ENCODE peak calls at places on chromosome 22, in seven cellular contexts. Q is heart right ventricle, V is esophagus muscularis mucosa, F is gastrocnemius medialis, Z is iPS DF 6.9, I is lung, X is prostate gland. E is an unnamed sample.
A peak's percentile ranks its signal among the peaks of the same experiment; 100 is the strongest.

GRCh38 chr22:36238348-36239149 is 778 bp downstream of the APOL2 start:
- DNase-seq in V (no peak), F (peak; percentile 43), Z (no peak), X (peak; percentile 27), Q (no peak), I (no peak), E (peak; percentile 28)

GRCh38 chr22:42662114-42663021 is 13.2 kb upstream of the CYB5R3 start:
- DNase-seq in Q (peak; percentile 91), X (peak; percentile 79), I (peak; percentile 81), Z (no peak), F (peak; percentile 75), V (no peak), E (peak; percentile 76)

GRCh38 chr22:36003972-36004674 is 24.5 kb downstream of the RBFOX2 start:
- DNase-seq in V (no peak), Q (no peak), F (no peak), I (no peak), X (no peak), Z (no peak), E (no peak)

GRCh38 chr22:49999901-50000586 is 12.5 kb downstream of the IL17REL start:
- DNase-seq in I (no peak), Z (no peak), X (no peak), V (no peak), Q (no peak), F (no peak), E (no peak)

GRCh38 chr22:37335819-37336199 is 53.5 kb downstream of the CYTH4 start:
- DNase-seq in Z (no peak), I (no peak), V (no peak), X (no peak), F (no peak), Q (no peak), E (no peak)

GRCh38 chr22:17774206-17774927 is at the start of gene BID:
- DNase-seq in Q (peak; percentile 60), X (no peak), Z (no peak), I (no peak), V (no peak), F (no peak), E (peak; percentile 25)

GRCh38 chr22:35043251-35043931 is 22.6 kb upstream of the ISX start:
- DNase-seq in Z (no peak), V (no peak), X (no peak), Q (no peak), F (no peak), I (no peak), E (no peak)

GRCh38 chr22:17786435-17787158 is 12.3 kb upstream of the BID start:
- DNase-seq in I (no peak), Q (peak; percentile 75), X (no peak), Z (no peak), F (peak; percentile 96), V (no peak), E (peak; percentile 32)

GRCh38 chr22:42294034-42294985 is 23.9 kb upstream of the TCF20 start:
- DNase-seq in F (no peak), V (no peak), Q (peak; percentile 60), Z (no peak), X (peak; percentile 15), I (no peak), E (peak; percentile 74)

GRCh38 chr22:30438559-30438958 is 13.0 kb downstream of the MTFP1 start:
- DNase-seq in F (no peak), V (no peak), X (no peak), Z (no peak), I (no peak), Q (no peak), E (no peak)

GRCh38 chr22:20013382-20013871 is 3.2 kb downstream of the ARVCF start:
- DNase-seq in V (no peak), I (peak; percentile 51), Q (peak; percentile 76), Z (no peak), F (peak; percentile 64), X (no peak), E (peak; percentile 85)

GRCh38 chr22:39169797-39170466 is 17.5 kb upstream of the CBX7 start:
- DNase-seq in X (no peak), V (no peak), Z (no peak), Q (no peak), F (no peak), I (no peak), E (no peak)

GRCh38 chr22:37406836-37407235 is 20.4 kb downstream of the ELFN2 start:
- DNase-seq in F (no peak), I (peak; percentile 60), Q (no peak), V (no peak), X (no peak), Z (no peak), E (no peak)

GRCh38 chr22:35480143-35480542 is 60.5 kb upstream of the RASD2 start:
- DNase-seq in I (no peak), V (no peak), X (peak; percentile 90), Z (no peak), F (peak; percentile 48), Q (peak; percentile 51), E (no peak)

GRCh38 chr22:23777776-23778575 is 5.3 kb downstream of the MMP11 start:
- DNase-seq in V (no peak), X (no peak), I (no peak), Q (peak; percentile 73), Z (no peak), F (no peak), E (no peak)

GRCh38 chr22:43081968-43082367 is 7.2 kb downstream of the TTLL1 start:
- DNase-seq in Q (no peak), X (no peak), I (no peak), Z (no peak), F (no peak), V (no peak), E (peak; percentile 51)

GRCh38 chr22:37303821-37304274 is 21.5 kb downstream of the CYTH4 start:
- DNase-seq in F (no peak), Z (no peak), Q (no peak), V (no peak), X (no peak), I (no peak), E (no peak)

GRCh38 chr22:37065961-37066360 is 14.4 kb downstream of the KCTD17 start:
- DNase-seq in F (no peak), X (no peak), Q (no peak), Z (no peak), V (no peak), I (no peak), E (no peak)

GRCh38 chr22:39943366-39943765 is 16.8 kb upstream of the TMA7B start:
- DNase-seq in I (no peak), Q (no peak), V (no peak), Z (no peak), F (no peak), X (no peak), E (peak; percentile 32)

GRCh38 chr22:42719133-42719532 is 1.5 kb downstream of the A4GALT start:
- DNase-seq in X (no peak), Z (no peak), V (no peak), F (no peak), Q (no peak), I (no peak), E (no peak)

GRCh38 chr22:31732089-31732829 is 17.7 kb downstream of the PRR14L start:
- DNase-seq in F (no peak), X (no peak), Q (no peak), I (no peak), V (no peak), Z (no peak), E (no peak)
- H3K27ac ChIP-seq in F (no peak overlapping the region), X (no peak overlapping the region), Q (no peak overlapping the region), I (no peak overlapping the region), V (no peak overlapping the region), Z (no peak overlapping the region), E (peak overlapping the region; percentile 34)

DNA sequence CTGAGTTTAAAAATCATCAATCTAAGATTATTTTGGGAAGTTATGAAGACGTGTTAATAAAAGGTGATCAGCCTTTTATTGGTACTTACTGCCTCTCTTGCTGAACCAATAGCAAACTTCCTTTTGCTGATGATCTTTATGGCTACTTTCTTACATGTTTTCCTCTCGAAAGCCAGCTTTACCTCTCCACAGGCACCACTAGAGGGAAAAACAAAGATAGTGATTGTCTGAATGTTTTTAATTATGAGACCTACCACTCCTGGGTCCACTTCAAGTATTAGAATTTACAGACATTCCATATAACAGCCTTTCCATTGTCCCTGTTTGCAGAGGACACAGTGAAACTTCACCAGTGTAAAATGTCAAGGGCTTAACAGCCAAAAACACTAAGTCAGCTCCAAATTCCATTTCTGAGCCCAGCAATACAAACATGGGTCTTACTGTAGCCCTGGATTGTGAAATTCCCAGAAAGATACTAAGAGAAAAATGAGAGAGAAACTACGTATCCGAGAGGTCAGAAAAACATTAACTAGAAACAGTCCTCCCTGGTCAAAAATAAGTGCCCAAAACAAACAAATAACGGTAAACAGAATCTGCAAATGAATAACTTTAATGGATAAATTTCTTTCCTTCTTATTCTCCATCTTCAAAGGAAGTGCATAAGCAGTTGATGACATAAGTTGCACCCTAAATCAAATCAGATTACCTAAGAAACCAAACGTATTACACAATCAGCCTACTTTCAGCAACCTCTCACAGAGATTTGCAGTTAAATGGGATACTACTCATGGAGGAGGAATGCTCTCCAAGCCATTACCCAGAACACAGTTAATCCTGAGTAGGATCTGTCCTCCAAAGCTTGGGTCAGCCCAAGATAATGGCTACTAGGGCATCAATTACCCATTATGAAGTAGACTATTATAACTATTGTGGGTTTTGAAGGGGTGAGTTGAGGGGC is 29.5 kb downstream of the CHEK2 start:
- DNase-seq in V (no peak), Q (no peak), I (no peak), F (no peak), X (no peak), Z (no peak), E (no peak)
- H3K9me3 ChIP-seq in V (no peaks in the 10 kb centered on the region), Q (no peaks in the 10 kb centered on the region), I (no peaks in the 10 kb centered on the region), F (no peaks in the 10 kb centered on the region), X (no peaks in the 10 kb centered on the region), Z (no peaks in the 10 kb centered on the region), E (no peaks in the 10 kb centered on the region)

DNA sequence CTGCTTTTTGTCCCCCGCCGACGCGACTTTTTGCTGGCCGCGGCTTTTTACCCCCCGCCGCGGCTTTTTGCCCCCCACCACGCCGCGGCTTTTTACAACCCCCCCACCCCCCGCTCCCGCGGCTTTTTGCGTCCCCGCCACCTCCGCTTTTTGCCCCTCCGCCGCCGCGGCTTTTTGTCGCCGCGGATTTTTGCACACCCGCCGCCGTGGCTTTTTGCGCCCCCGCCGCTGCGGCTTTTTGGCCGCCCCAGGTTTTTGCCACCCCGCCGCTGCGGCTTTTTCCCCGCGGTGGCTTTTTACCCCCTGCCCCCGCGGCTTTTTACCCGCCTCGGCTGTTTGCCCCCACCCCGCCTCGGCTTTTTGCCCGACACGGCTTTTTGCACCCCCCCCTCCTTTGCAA is 205.5 kb downstream of the CCT8L2 start:
- DNase-seq in X (no peak), Z (no peak), I (no peak), F (no peak), V (no peak), Q (no peak), E (no peak)
- H3K27ac ChIP-seq in X (no peak overlapping the region), Z (no peak overlapping the region), I (no peak overlapping the region), F (no peak overlapping the region), V (no peak overlapping the region), Q (no peak overlapping the region), E (no peak overlapping the region)

GRCh38 chr22:48882636-48883200 is 945.0 kb downstream of the BRD1 start:
- DNase-seq in Q (no peak), F (no peak), Z (no peak), X (no peak), V (no peak), I (no peak), E (no peak)

GRCh38 chr22:48884292-48884691 is 943.4 kb downstream of the BRD1 start:
- DNase-seq in I (no peak), Q (no peak), F (no peak), Z (no peak), V (no peak), X (no peak), E (no peak)

GRCh38 chr22:48884786-48885185 is 942.9 kb downstream of the BRD1 start:
- DNase-seq in V (no peak), Z (no peak), I (no peak), Q (no peak), X (no peak), F (no peak), E (no peak)

GRCh38 chr22:48881326-48881980 is 946.2 kb downstream of the BRD1 start:
- DNase-seq in Q (no peak), X (no peak), I (no peak), Z (no peak), F (no peak), V (no peak), E (no peak)

GRCh38 chr22:48883211-48883960 is 944.3 kb downstream of the BRD1 start:
- DNase-seq in V (no peak), Z (no peak), Q (no peak), F (no peak), X (no peak), I (no peak), E (no peak)
- H3K9me3 ChIP-seq in V (no peaks in the 10 kb centered on the region), Z (peaks cover 22% of the 10 kb centered on the region), Q (no peaks in the 10 kb centered on the region), F (no peaks in the 10 kb centered on the region), X (no peaks in the 10 kb centered on the region), I (no peaks in the 10 kb centered on the region), E (no peaks in the 10 kb centered on the region)